ENCODE peak calls at places on chromosomes 12 and 14, in six cellular contexts. One of them, this sample, is unnamed.

GRCh38 chr12:110533607-110534006 is 31.5 kb downstream of the RAD9B start:
- DNase-seq in cardiac fibroblast: no peak
- DNase-seq in CD8-positive, alpha-beta T cell: no peak
- DNase-seq in right atrium auricular region: no peak
- DNase-seq in IMR-90: peak; percentile 92
- DNase-seq in body of pancreas: no peak
- DNase-seq in this sample: peak; percentile 63

GRCh38 chr12:70609739-70610491 is 27.3 kb downstream of the PTPRB start:
- DNase-seq in cardiac fibroblast: peak; percentile 36
- DNase-seq in CD8-positive, alpha-beta T cell: no peak
- DNase-seq in right atrium auricular region: peak; percentile 74
- DNase-seq in IMR-90: no peak
- DNase-seq in body of pancreas: peak; percentile 31
- DNase-seq in this sample: peak; percentile 39

GRCh38 chr12:25694072-25694471 is 141.0 kb upstream of the LMNTD1 start:
- DNase-seq in cardiac fibroblast: peak; percentile 90
- DNase-seq in CD8-positive, alpha-beta T cell: no peak
- DNase-seq in right atrium auricular region: peak; percentile 84
- DNase-seq in IMR-90: peak; percentile 85
- DNase-seq in body of pancreas: no peak
- DNase-seq in this sample: peak; percentile 18

GRCh38 chr14:51462706-51463105 is 189.0 kb upstream of the FRMD6 start:
- DNase-seq in cardiac fibroblast: no peak
- DNase-seq in CD8-positive, alpha-beta T cell: no peak
- DNase-seq in right atrium auricular region: no peak
- DNase-seq in IMR-90: no peak
- DNase-seq in body of pancreas: no peak
- DNase-seq in this sample: peak; percentile 54

GRCh38 chr14:36021926-36022325 is 154.6 kb downstream of the PTCSC3 start:
- DNase-seq in cardiac fibroblast: no peak
- DNase-seq in CD8-positive, alpha-beta T cell: no peak
- DNase-seq in right atrium auricular region: no peak
- DNase-seq in IMR-90: no peak
- DNase-seq in body of pancreas: no peak
- DNase-seq in this sample: no peak

GRCh38 chr12:127241056-127241830 is 1025.7 kb upstream of the TMEM132C start:
- DNase-seq in cardiac fibroblast: peak; percentile 25
- DNase-seq in CD8-positive, alpha-beta T cell: no peak
- DNase-seq in right atrium auricular region: no peak
- DNase-seq in IMR-90: no peak
- DNase-seq in body of pancreas: no peak
- DNase-seq in this sample: peak; percentile 96

GRCh38 chr12:120242275-120242799 is 23.2 kb downstream of the PXN start:
- DNase-seq in cardiac fibroblast: no peak
- DNase-seq in CD8-positive, alpha-beta T cell: no peak
- DNase-seq in right atrium auricular region: no peak
- DNase-seq in IMR-90: no peak
- DNase-seq in body of pancreas: no peak
- DNase-seq in this sample: no peak

GRCh38 chr14:64510825-64511679 is 6.5 kb downstream of the ZBTB1 start:
- DNase-seq in cardiac fibroblast: peak; percentile 78
- DNase-seq in CD8-positive, alpha-beta T cell: peak; percentile 72
- DNase-seq in right atrium auricular region: peak; percentile 76
- DNase-seq in IMR-90: peak; percentile 73
- DNase-seq in body of pancreas: peak; percentile 82
- DNase-seq in this sample: peak; percentile 73

GRCh38 chr14:87628129-87628528 is 364.9 kb downstream of the GALC start:
- DNase-seq in cardiac fibroblast: peak; percentile 4
- DNase-seq in CD8-positive, alpha-beta T cell: no peak
- DNase-seq in right atrium auricular region: peak; percentile 68
- DNase-seq in IMR-90: peak; percentile 1
- DNase-seq in body of pancreas: peak; percentile 25
- DNase-seq in this sample: no peak

GRCh38 chr12:66418908-66419307 is 116.6 kb downstream of the HELB start:
- DNase-seq in cardiac fibroblast: no peak
- DNase-seq in CD8-positive, alpha-beta T cell: no peak
- DNase-seq in right atrium auricular region: no peak
- DNase-seq in IMR-90: no peak
- DNase-seq in body of pancreas: no peak
- DNase-seq in this sample: no peak

GRCh38 chr12:75725505-75726120 is 214.2 kb upstream of the KRR1 start:
- DNase-seq in cardiac fibroblast: no peak
- DNase-seq in CD8-positive, alpha-beta T cell: no peak
- DNase-seq in right atrium auricular region: no peak
- DNase-seq in IMR-90: peak; percentile 74
- DNase-seq in body of pancreas: no peak
- DNase-seq in this sample: peak; percentile 83

GRCh38 chr12:20798561-20798960 is 11.9 kb upstream of the SLCO1B3 start:
- DNase-seq in cardiac fibroblast: peak; percentile 43
- DNase-seq in CD8-positive, alpha-beta T cell: no peak
- DNase-seq in right atrium auricular region: no peak
- DNase-seq in IMR-90: no peak
- DNase-seq in body of pancreas: no peak
- DNase-seq in this sample: peak; percentile 17

GRCh38 chr14:59362533-59362932 is 102.6 kb downstream of the GPR135 start:
- DNase-seq in cardiac fibroblast: peak; percentile 53
- DNase-seq in CD8-positive, alpha-beta T cell: no peak
- DNase-seq in right atrium auricular region: no peak
- DNase-seq in IMR-90: peak; percentile 79
- DNase-seq in body of pancreas: no peak
- DNase-seq in this sample: peak; percentile 49

GRCh38 chr12:88432536-88433462 is 147.5 kb downstream of the KITLG start:
- DNase-seq in cardiac fibroblast: peak; percentile 80
- DNase-seq in CD8-positive, alpha-beta T cell: no peak
- DNase-seq in right atrium auricular region: no peak
- DNase-seq in IMR-90: peak; percentile 46
- DNase-seq in body of pancreas: no peak
- DNase-seq in this sample: peak; percentile 43

DNA sequence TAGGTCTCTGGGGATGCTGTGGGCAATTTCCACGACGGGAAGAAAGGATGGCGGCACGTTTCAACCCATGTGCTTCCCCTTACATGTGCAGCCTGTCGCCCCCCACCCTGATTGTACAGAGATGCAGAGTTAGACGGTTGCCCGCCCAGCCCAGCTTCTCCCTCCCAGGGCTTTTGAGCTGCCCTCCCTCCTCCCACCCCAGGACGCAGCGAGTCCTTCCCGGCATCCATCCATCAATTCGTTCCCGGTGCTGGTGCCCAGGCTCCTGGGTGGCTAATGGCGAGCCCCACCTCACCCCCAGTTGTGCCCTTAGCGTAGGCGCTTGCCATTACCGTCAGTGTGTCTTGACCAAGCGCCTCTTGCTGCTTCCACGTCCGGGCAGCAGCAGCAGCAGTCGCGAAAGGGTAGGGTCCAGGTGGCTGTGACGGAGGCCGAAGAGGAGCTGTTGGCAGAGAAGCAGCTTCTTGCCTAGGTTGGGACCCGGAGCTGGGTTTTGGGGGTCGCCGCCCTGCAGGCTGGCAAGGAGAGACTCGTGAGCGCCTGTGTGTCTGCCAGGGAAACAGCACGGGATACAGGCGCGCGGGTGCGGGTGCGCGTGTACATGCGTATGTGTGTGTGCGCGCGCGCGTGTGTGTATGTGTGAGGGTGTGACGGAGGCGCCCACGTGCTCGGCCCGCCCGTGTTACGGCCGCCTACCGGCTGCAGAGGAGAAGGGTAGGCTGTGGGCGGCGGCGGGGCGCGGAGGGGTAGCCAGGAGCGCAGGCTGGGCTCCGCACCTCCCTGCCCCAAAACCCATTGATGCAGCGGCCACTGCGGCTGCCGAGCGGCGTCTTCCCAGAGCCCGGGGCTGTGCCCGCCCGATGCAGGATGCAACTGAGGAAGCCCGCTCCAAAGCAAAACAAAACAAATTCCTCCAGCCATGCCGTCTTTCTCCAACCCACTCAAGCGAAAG is at the start of gene SLC6A15:
- DNase-seq in cardiac fibroblast: peak; percentile 88
- DNase-seq in CD8-positive, alpha-beta T cell: no peak
- DNase-seq in right atrium auricular region: no peak
- DNase-seq in IMR-90: peak; percentile 46
- DNase-seq in body of pancreas: peak; percentile 65
- DNase-seq in this sample: peak; percentile 94
- TF ChIP-seq CTCF in cardiac fibroblast: peak; percentile 60
- TF ChIP-seq CTCF in CD8-positive, alpha-beta T cell: no peak
- TF ChIP-seq CTCF in right atrium auricular region: no peak
- TF ChIP-seq CTCF in IMR-90: peak; percentile 31
- TF ChIP-seq CTCF in body of pancreas: peak; percentile 28
- TF ChIP-seq CTCF in this sample: peak; percentile 57

GRCh38 chr14:60640859-60641721 is 8.2 kb downstream of the SIX1 start:
- DNase-seq in cardiac fibroblast: no peak
- DNase-seq in CD8-positive, alpha-beta T cell: no peak
- DNase-seq in right atrium auricular region: no peak
- DNase-seq in IMR-90: no peak
- DNase-seq in body of pancreas: no peak
- DNase-seq in this sample: no peak
- H3K4me3 ChIP-seq in cardiac fibroblast: no peak overlapping the region
- H3K4me3 ChIP-seq in CD8-positive, alpha-beta T cell: no peak overlapping the region
- H3K4me3 ChIP-seq in right atrium auricular region: no peak overlapping the region
- H3K4me3 ChIP-seq in IMR-90: no peak overlapping the region
- H3K4me3 ChIP-seq in body of pancreas: no peak overlapping the region
- H3K4me3 ChIP-seq in this sample: no peak overlapping the region

GRCh38 chr14:85447883-85448282 is 82.1 kb upstream of the FLRT2 start:
- DNase-seq in cardiac fibroblast: no peak
- DNase-seq in CD8-positive, alpha-beta T cell: no peak
- DNase-seq in right atrium auricular region: no peak
- DNase-seq in IMR-90: no peak
- DNase-seq in body of pancreas: no peak
- DNase-seq in this sample: no peak
- TF ChIP-seq CTCF in cardiac fibroblast: no peak
- TF ChIP-seq CTCF in CD8-positive, alpha-beta T cell: no peak
- TF ChIP-seq CTCF in right atrium auricular region: no peak
- TF ChIP-seq CTCF in IMR-90: no peak
- TF ChIP-seq CTCF in body of pancreas: no peak
- TF ChIP-seq CTCF in this sample: no peak

GRCh38 chr14:56794088-56794556 is 16.2 kb downstream of the OTX2 start:
- DNase-seq in cardiac fibroblast: no peak
- DNase-seq in CD8-positive, alpha-beta T cell: no peak
- DNase-seq in right atrium auricular region: no peak
- DNase-seq in IMR-90: no peak
- DNase-seq in body of pancreas: no peak
- DNase-seq in this sample: no peak
- H3K4me3 ChIP-seq in cardiac fibroblast: no peak overlapping the region
- H3K4me3 ChIP-seq in CD8-positive, alpha-beta T cell: no peak overlapping the region
- H3K4me3 ChIP-seq in right atrium auricular region: no peak overlapping the region
- H3K4me3 ChIP-seq in IMR-90: no peak overlapping the region
- H3K4me3 ChIP-seq in body of pancreas: no peak overlapping the region
- H3K4me3 ChIP-seq in this sample: no peak overlapping the region

DNA sequence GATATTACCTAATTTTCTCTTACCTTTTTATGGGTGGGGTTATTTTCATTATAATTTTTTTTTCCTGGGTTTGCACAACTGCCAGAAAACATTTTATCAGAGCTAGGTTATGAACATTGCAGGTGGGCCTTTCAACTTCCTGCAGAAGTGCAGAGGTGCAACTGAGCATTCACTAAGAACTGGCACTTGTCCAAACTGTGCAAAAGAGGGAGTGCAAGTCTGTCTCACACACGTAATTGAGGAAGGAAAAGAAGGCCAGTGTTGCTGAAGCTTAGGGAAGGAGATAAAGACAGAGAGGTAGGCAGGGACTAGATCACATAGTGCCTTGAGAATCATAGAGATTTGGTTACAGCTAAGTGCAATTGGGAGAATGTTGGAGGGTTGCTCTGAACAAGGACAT is 14.1 kb upstream of the AMN1 start:
- DNase-seq in cardiac fibroblast: no peak
- DNase-seq in CD8-positive, alpha-beta T cell: no peak
- DNase-seq in right atrium auricular region: no peak
- DNase-seq in IMR-90: no peak
- DNase-seq in body of pancreas: no peak
- DNase-seq in this sample: no peak
- TF ChIP-seq CTCF in cardiac fibroblast: no peak
- TF ChIP-seq CTCF in CD8-positive, alpha-beta T cell: no peak
- TF ChIP-seq CTCF in right atrium auricular region: no peak
- TF ChIP-seq CTCF in IMR-90: no peak
- TF ChIP-seq CTCF in body of pancreas: no peak
- TF ChIP-seq CTCF in this sample: no peak

GRCh38 chr14:73235531-73236155 is 1.7 kb upstream of the PAPLN start:
- DNase-seq in cardiac fibroblast: peak; percentile 80
- DNase-seq in CD8-positive, alpha-beta T cell: no peak
- DNase-seq in right atrium auricular region: no peak
- DNase-seq in IMR-90: no peak
- DNase-seq in body of pancreas: no peak
- DNase-seq in this sample: no peak

GRCh38 chr14:73236752-73237218 is 521 bp upstream of the PAPLN start:
- DNase-seq in cardiac fibroblast: no peak
- DNase-seq in CD8-positive, alpha-beta T cell: no peak
- DNase-seq in right atrium auricular region: no peak
- DNase-seq in IMR-90: no peak
- DNase-seq in body of pancreas: no peak
- DNase-seq in this sample: no peak

GRCh38 chr14:73234586-73235394 is 2.5 kb upstream of the PAPLN start:
- DNase-seq in cardiac fibroblast: no peak
- DNase-seq in CD8-positive, alpha-beta T cell: no peak
- DNase-seq in right atrium auricular region: no peak
- DNase-seq in IMR-90: no peak
- DNase-seq in body of pancreas: no peak
- DNase-seq in this sample: no peak

GRCh38 chr14:73237219-73237785 is at the start of gene PAPLN:
- DNase-seq in cardiac fibroblast: peak; percentile 52
- DNase-seq in CD8-positive, alpha-beta T cell: no peak
- DNase-seq in right atrium auricular region: no peak
- DNase-seq in IMR-90: no peak
- DNase-seq in body of pancreas: peak; percentile 25
- DNase-seq in this sample: no peak

GRCh38 chr14:73236157-73236556 is 1.1 kb upstream of the PAPLN start:
- DNase-seq in cardiac fibroblast: no peak
- DNase-seq in CD8-positive, alpha-beta T cell: no peak
- DNase-seq in right atrium auricular region: no peak
- DNase-seq in IMR-90: no peak
- DNase-seq in body of pancreas: no peak
- DNase-seq in this sample: no peak
- H3K4me3 ChIP-seq in cardiac fibroblast: no peak overlapping the region
- H3K4me3 ChIP-seq in CD8-positive, alpha-beta T cell: no peak overlapping the region
- H3K4me3 ChIP-seq in right atrium auricular region: no peak overlapping the region
- H3K4me3 ChIP-seq in IMR-90: no peak overlapping the region
- H3K4me3 ChIP-seq in body of pancreas: no peak overlapping the region
- H3K4me3 ChIP-seq in this sample: no peak overlapping the region

DNA sequence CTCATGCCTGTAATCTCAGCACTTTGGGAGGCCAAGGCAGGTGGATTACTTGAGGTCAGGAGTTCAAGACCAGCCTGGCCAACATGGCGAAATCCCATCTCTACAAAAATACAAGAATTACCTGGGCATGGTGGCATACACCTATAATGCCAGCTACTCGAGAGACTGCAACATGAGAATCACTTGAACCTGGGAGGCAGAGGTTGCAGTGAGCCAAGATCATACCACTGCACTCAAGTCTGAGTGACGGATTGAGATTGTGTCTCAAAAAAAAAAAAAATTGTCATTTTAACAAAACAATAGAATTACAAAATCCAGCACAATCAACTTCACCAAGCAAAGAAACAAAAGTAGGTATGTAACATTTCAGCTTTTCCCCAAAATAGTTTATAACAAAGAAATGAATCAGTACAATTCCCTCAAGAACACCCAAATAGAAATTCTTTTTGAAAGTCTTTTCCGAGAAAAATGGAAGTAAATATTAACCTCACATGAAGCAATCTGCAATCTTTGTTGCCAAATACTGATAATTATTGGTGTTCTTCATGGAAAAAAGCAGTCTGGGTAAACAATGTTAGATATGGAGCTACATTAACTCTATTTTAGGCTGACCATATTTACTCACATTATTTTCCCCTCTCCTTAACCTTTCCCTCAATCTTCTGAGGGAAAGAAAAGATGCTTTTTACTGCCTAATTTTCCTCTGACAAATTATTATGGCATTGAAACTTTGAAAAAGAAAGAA is 165.9 kb upstream of the ATF7IP start:
- DNase-seq in cardiac fibroblast: no peak
- DNase-seq in CD8-positive, alpha-beta T cell: no peak
- DNase-seq in right atrium auricular region: no peak
- DNase-seq in IMR-90: no peak
- DNase-seq in body of pancreas: no peak
- DNase-seq in this sample: no peak
- TF ChIP-seq CTCF in cardiac fibroblast: no peak
- TF ChIP-seq CTCF in CD8-positive, alpha-beta T cell: no peak
- TF ChIP-seq CTCF in right atrium auricular region: no peak
- TF ChIP-seq CTCF in IMR-90: no peak
- TF ChIP-seq CTCF in body of pancreas: no peak
- TF ChIP-seq CTCF in this sample: no peak

This sample was measured in epithelial cell of esophagus.